ENCODE peak calls at places on chromosomes 2 and 18, in ten cellular contexts. P is GM23248, L is hypothalamus, E is NCI-H2029, O is NCI-H774, U is MG63, T is GM06990, J is left ventricle myocardium inferior, S is GM04503, Y is nucleus accumbens. C is an unnamed sample.

GRCh38 chr2:174553811-174554493 is 43.7 kb downstream of the WIPF1 start:
- DNase-seq in P (no peak), L (no peak), E (no peak), O (no peak), U (no peak), T (peak), J (no peak), S (no peak), Y (no peak), C (no peak)

GRCh38 chr2:39640107-39640506 is 25.6 kb upstream of the TMEM178A start:
- DNase-seq in P (no peak), L (peak), E (no peak), O (no peak), U (peak), T (no peak), J (peak), S (no peak), Y (no peak), C (peak)

GRCh38 chr18:64322189-64322588 is 173.3 kb upstream of the LINC00305 start:
- DNase-seq in P (no peak), L (no peak), E (no peak), O (no peak), U (no peak), T (no peak), J (no peak), S (no peak), Y (no peak), C (no peak)

GRCh38 chr18:48996901-48997463 is 46.2 kb upstream of the SMAD7 start:
- DNase-seq in P (peak), L (no peak), E (no peak), O (no peak), U (peak), T (no peak), J (no peak), S (peak), Y (no peak), C (peak)

GRCh38 chr2:143177081-143177786 is 48.0 kb downstream of the ARHGAP15 start:
- DNase-seq in P (no peak), L (no peak), E (no peak), O (no peak), U (no peak), T (peak), J (no peak), S (no peak), Y (no peak), C (no peak)

GRCh38 chr2:25514043-25514627 is 159.2 kb downstream of the DTNB start:
- DNase-seq in P (no peak), L (no peak), E (no peak), O (no peak), U (no peak), T (peak), J (no peak), S (no peak), Y (no peak), C (no peak)

GRCh38 chr18:79960921-79961526 is 3.4 kb upstream of the HSBP1L1 start:
- DNase-seq in P (no peak), L (no peak), E (no peak), O (no peak), U (no peak), T (no peak), J (no peak), S (no peak), Y (no peak), C (no peak)

GRCh38 chr2:120496759-120497158 is 150.8 kb downstream of the INHBB start:
- DNase-seq in P (no peak), L (no peak), E (no peak), O (no peak), U (no peak), T (no peak), J (no peak), S (no peak), Y (no peak), C (no peak)

GRCh38 chr2:218029366-218030360 is 26.9 kb upstream of the TNS1 start:
- DNase-seq in P (no peak), L (no peak), E (no peak), O (no peak), U (no peak), T (no peak), J (no peak), S (no peak), Y (no peak), C (no peak)

GRCh38 chr18:21047116-21047515 is 64.5 kb downstream of the ROCK1 start:
- DNase-seq in P (no peak), L (no peak), E (no peak), O (no peak), U (no peak), T (no peak), J (no peak), S (no peak), Y (no peak), C (no peak)

GRCh38 chr2:210195066-210195852 is 24.1 kb upstream of the KANSL1L start:
- DNase-seq in P (peak), L (no peak), E (peak), O (peak), U (no peak), T (no peak), J (no peak), S (no peak), Y (no peak), C (no peak)

GRCh38 chr2:31384351-31384750 is 30.2 kb downstream of the XDH start:
- DNase-seq in P (peak), L (no peak), E (no peak), O (no peak), U (peak), T (no peak), J (no peak), S (peak), Y (no peak), C (no peak)

GRCh38 chr2:60262178-60262577 is 291.3 kb downstream of the BCL11A start:
- DNase-seq in P (no peak), L (no peak), E (no peak), O (peak), U (no peak), T (no peak), J (no peak), S (no peak), Y (no peak), C (no peak)

GRCh38 chr2:230701308-230701707 is 11.3 kb upstream of the CAB39 start:
- DNase-seq in P (no peak), L (no peak), E (no peak), O (no peak), U (no peak), T (no peak), J (no peak), S (no peak), Y (no peak), C (no peak)

GRCh38 chr2:235087812-235088607 is 136.2 kb downstream of the SH3BP4 start:
- DNase-seq in P (no peak), L (no peak), E (peak), O (no peak), U (no peak), T (no peak), J (peak), S (no peak), Y (no peak), C (peak)

C was measured in right cardiac atrium.